ENCODE peak calls at places on chromosomes 12 and 14, in ten cellular contexts. R is HepG2; U is OCI-LY7; K is colonic mucosa; D is dorsolateral prefrontal cortex; J is esophagus muscularis mucosa; C is effector memory CD4-positive, alpha-beta T cell; F is body of pancreas; Y is SJSA1; A is ascending aorta. H is an unnamed sample.

GRCh38 chr12:26058308-26058707 is 66.5 kb downstream of the BHLHE41 start:
- DNase-seq in F (no peak), C (no peak), J (no peak), K (no peak), R (no peak), D (no peak), Y (no peak), A (no peak), U (peak; percentile 23), H (no peak)

GRCh38 chr12:132354982-132355680 is 25.7 kb upstream of the GALNT9 start:
- DNase-seq in K (no peak), D (peak; percentile 42), A (no peak), R (no peak), C (no peak), F (no peak), U (no peak), J (no peak), Y (no peak), H (no peak)

GRCh38 chr12:124295431-124296058 is 652 bp downstream of the RFLNA start:
- DNase-seq in J (no peak), U (no peak), C (no peak), F (no peak), A (no peak), Y (no peak), K (peak; percentile 52), R (no peak), D (no peak), H (no peak)

GRCh38 chr12:78290606-78291345 is 460.1 kb downstream of the NAV3 start:
- DNase-seq in R (peak; percentile 12), F (no peak), A (no peak), Y (no peak), D (no peak), U (no peak), J (no peak), C (no peak), K (no peak), H (no peak)

GRCh38 chr14:64137657-64138290 is 156.4 kb downstream of the ESR2 start:
- DNase-seq in C (no peak), R (no peak), Y (no peak), U (peak; percentile 11), D (no peak), A (no peak), K (no peak), F (peak; percentile 60), J (no peak), H (peak; percentile 7)

GRCh38 chr14:102034301-102034700 is 52.5 kb downstream of the HSP90AA1 start:
- DNase-seq in J (no peak), F (no peak), Y (no peak), K (no peak), D (no peak), C (no peak), U (no peak), A (no peak), R (no peak), H (no peak)

GRCh38 chr12:132178801-132179401 is 34.6 kb downstream of the NOC4L start:
- DNase-seq in F (no peak), A (no peak), U (no peak), J (no peak), D (no peak), R (no peak), K (no peak), Y (no peak), C (peak; percentile 46), H (no peak)

GRCh38 chr12:31322651-31323248 is 3.2 kb downstream of the SINHCAF start:
- DNase-seq in R (no peak), F (no peak), C (no peak), K (peak; percentile 24), A (no peak), J (no peak), U (no peak), D (no peak), Y (peak; percentile 44), H (peak; percentile 11)

GRCh38 chr14:23379331-23380196 is 2.7 kb downstream of the CMTM5 start:
- DNase-seq in J (no peak), Y (no peak), R (peak; percentile 66), A (no peak), U (peak; percentile 66), D (no peak), C (peak; percentile 34), F (peak; percentile 93), K (peak; percentile 71), H (peak; percentile 67)

GRCh38 chr12:91394903-91395302 is 212.3 kb upstream of the DCN start:
- DNase-seq in A (no peak), C (no peak), K (no peak), U (no peak), D (no peak), R (no peak), Y (no peak), F (no peak), J (no peak), H (no peak)

GRCh38 chr12:94172031-94172430 is 23.7 kb downstream of the PLXNC1 start:
- DNase-seq in C (no peak), U (no peak), R (peak; percentile 15), Y (no peak), F (no peak), D (no peak), J (no peak), A (no peak), K (no peak), H (no peak)
- H3K27ac ChIP-seq in C (no peak overlapping the region), U (no peak overlapping the region), R (no peak overlapping the region), Y (no peak overlapping the region), F (peak overlapping the region; percentile 49), D (no peak overlapping the region), J (no peak overlapping the region), A (no peak overlapping the region), K (no peak overlapping the region), H (no peak overlapping the region)

DNA sequence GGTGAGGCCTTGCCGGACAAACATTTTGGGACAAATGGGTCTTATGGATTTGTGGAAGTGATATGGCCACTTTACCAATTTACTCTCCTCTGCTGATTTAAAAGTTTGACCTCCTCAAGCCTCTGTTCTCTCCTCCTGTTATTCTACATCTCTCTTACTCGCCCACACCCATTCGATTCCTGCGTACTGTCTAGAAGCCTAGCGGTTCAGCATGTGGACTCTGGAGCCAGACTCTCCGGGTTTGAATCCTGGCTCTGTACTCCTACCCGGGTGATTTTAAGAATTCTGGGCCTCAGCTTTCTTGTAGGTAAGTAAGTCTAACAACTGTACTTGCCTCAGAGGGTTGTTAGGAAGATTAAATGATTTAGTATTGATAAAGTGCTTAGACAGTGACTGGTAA is 168.6 kb upstream of the IFNG-AS1 start:
- DNase-seq in C (no peak), D (no peak), J (no peak), F (no peak), K (no peak), A (no peak), R (no peak), Y (no peak), U (no peak), H (no peak)
- H3K4me3 ChIP-seq in C (no peak overlapping the region), D (no peak overlapping the region), J (no peak overlapping the region), F (no peak overlapping the region), K (no peak overlapping the region), A (no peak overlapping the region), R (no peak overlapping the region), Y (no peak overlapping the region), U (no peak overlapping the region), H (no peak overlapping the region)

GRCh38 chr12:56258820-56259183 is 618 bp upstream of the ANKRD52 start:
- DNase-seq in A (no peak), D (no peak), J (no peak), F (no peak), C (no peak), R (no peak), K (no peak), U (no peak), Y (no peak), H (no peak)
- H3K27ac ChIP-seq in A (peak overlapping the region; percentile 75), D (peak overlapping the region; percentile 86), J (peak overlapping the region; percentile 91), F (peak overlapping the region; percentile 89), C (peak overlapping the region; percentile 54), R (peak overlapping the region; percentile 45), K (peak overlapping the region; percentile 67), U (no peak overlapping the region), Y (peak overlapping the region; percentile 75), H (peak overlapping the region; percentile 72)

GRCh38 chr14:55446833-55447232 is 6.4 kb upstream of the TBPL2 start:
- DNase-seq in A (no peak), R (no peak), U (no peak), C (no peak), K (no peak), F (no peak), Y (peak; percentile 53), J (no peak), D (no peak), H (peak; percentile 22)

GRCh38 chr14:55450124-55450523 is 9.7 kb upstream of the TBPL2 start:
- DNase-seq in K (no peak), J (peak; percentile 21), R (no peak), A (no peak), C (no peak), D (no peak), Y (no peak), U (no peak), F (no peak), H (no peak)

GRCh38 chr14:55449116-55449515 is 8.7 kb upstream of the TBPL2 start:
- DNase-seq in J (no peak), R (no peak), C (no peak), K (no peak), Y (no peak), U (no peak), F (no peak), D (no peak), A (no peak), H (no peak)

GRCh38 chr14:55446127-55446736 is 5.8 kb upstream of the TBPL2 start:
- DNase-seq in K (peak; percentile 80), F (peak; percentile 70), A (peak; percentile 71), C (no peak), U (peak; percentile 71), R (peak; percentile 64), J (no peak), D (no peak), Y (peak; percentile 73), H (peak; percentile 79)

GRCh38 chr14:55448146-55448614 is 7.8 kb upstream of the TBPL2 start:
- DNase-seq in D (no peak), A (peak; percentile 72), F (no peak), Y (peak; percentile 96), C (no peak), R (no peak), U (no peak), K (peak; percentile 51), J (no peak), H (peak; percentile 32)
- H3K4me3 ChIP-seq in D (no peak overlapping the region), A (no peak overlapping the region), F (no peak overlapping the region), Y (no peak overlapping the region), C (no peak overlapping the region), R (no peak overlapping the region), U (no peak overlapping the region), K (no peak overlapping the region), J (no peak overlapping the region), H (no peak overlapping the region)

DNA sequence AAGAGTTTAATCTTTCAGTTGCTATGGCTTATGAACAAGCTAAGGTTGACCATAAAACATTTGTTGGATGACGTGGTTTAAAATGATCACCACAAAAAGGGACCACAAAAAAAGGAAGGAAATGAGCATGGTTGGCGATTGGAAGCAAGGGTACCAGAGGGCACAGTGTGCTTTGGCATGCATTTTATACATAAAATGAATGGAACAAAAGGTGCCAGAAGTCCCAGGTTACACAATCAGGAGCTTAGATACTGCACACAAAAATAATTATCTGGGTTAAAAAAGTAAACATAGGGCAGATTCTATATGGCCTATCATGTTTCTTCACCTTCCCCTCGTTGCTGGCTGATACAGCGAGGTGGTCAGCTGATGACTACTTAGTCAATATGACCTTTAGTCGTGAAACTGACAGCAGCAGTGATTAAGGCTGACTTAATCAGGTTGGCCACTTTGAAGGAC is 50.7 kb downstream of the ZC3H14 start:
- DNase-seq in R (peak; percentile 86), U (no peak), Y (no peak), F (peak; percentile 73), C (no peak), K (no peak), A (no peak), J (no peak), D (no peak), H (no peak)
- H3K27ac ChIP-seq in R (peak overlapping the region; percentile 53), U (no peak overlapping the region), Y (peak overlapping the region; percentile 38), F (peak overlapping the region; percentile 73), C (no peak overlapping the region), K (no peak overlapping the region), A (peak overlapping the region; percentile 43), J (no peak overlapping the region), D (no peak overlapping the region), H (no peak overlapping the region)

H was measured in SJCRH30.